ENCODE peak calls at places on chromosomes 3 and 15, in four cellular contexts. O, R, C and W are unnamed samples.
A peak's percentile ranks its signal among the peaks of the same experiment; 100 is the strongest.

GRCh38 chr15:76337047-76337738 is 620 bp downstream of the ISL2 start:
- DNase-seq in C (peak; percentile 65), R (no peak), O (no peak), W (no peak)

GRCh38 chr15:67384761-67385160 is 130.2 kb downstream of the IQCH start:
- DNase-seq in R (no peak), O (no peak), C (no peak), W (no peak)

GRCh38 chr3:64207289-64208086 is 17.8 kb downstream of the PRICKLE2 start:
- DNase-seq in O (no peak), R (no peak), C (no peak), W (no peak)

GRCh38 chr3:492586-493296 is 296.2 kb downstream of the CHL1 start:
- DNase-seq in O (no peak), C (no peak), R (no peak), W (no peak)

GRCh38 chr3:143298886-143299535 is 179.4 kb downstream of the CHST2 start:
- DNase-seq in R (no peak), C (no peak), O (no peak), W (no peak)

GRCh38 chr3:192038726-192039125 is 577.8 kb downstream of the PYDC2 start:
- DNase-seq in O (no peak), C (no peak), R (no peak), W (no peak)

GRCh38 chr3:178297204-178297603 is 239.0 kb upstream of the KCNMB2 start:
- DNase-seq in C (no peak), O (no peak), R (no peak), W (no peak)

GRCh38 chr3:71010731-71011455 is 572.6 kb downstream of the FOXP1 start:
- DNase-seq in C (no peak), R (no peak), O (peak; percentile 44), W (peak; percentile 71)

GRCh38 chr15:49415171-49415570 is 7.9 kb upstream of the FGF7 start:
- DNase-seq in C (no peak), R (no peak), O (no peak), W (no peak)

GRCh38 chr3:182258538-182259177 is 534.6 kb upstream of the ATP11B start:
- DNase-seq in O (no peak), R (no peak), C (peak; percentile 13), W (no peak)

GRCh38 chr15:52124270-52124878 is 11.8 kb upstream of the BCL2L10 start:
- DNase-seq in R (no peak), O (no peak), C (no peak), W (no peak)

GRCh38 chr3:166351461-166351860 is 514.2 kb upstream of the BCHE start:
- DNase-seq in O (no peak), C (no peak), R (no peak), W (no peak)

GRCh38 chr3:177624523-177625495 is 427.5 kb upstream of the TBL1XR1 start:
- DNase-seq in R (no peak), C (no peak), O (peak; percentile 11), W (no peak)

GRCh38 chr15:23860846-23861245 is 173.7 kb upstream of the NDN start:
- DNase-seq in O (no peak), C (no peak), R (no peak), W (no peak)

GRCh38 chr3:10357592-10358308 is 36.8 kb upstream of the SEC13 start:
- DNase-seq in O (no peak), R (no peak), C (no peak), W (no peak)

GRCh38 chr15:36363335-36363734 is 216.1 kb upstream of the CDIN1 start:
- DNase-seq in R (no peak), O (no peak), C (no peak), W (no peak)

GRCh38 chr15:70023064-70023768 is 74.5 kb downstream of the TLE3 start:
- DNase-seq in R (peak; percentile 17), O (peak; percentile 61), C (no peak), W (peak; percentile 6)

GRCh38 chr3:157534725-157535161 is 31.5 kb upstream of the VEPH1 start:
- DNase-seq in R (no peak), O (no peak), C (no peak), W (no peak)